ENCODE peak calls at places on chromosome 5, in seven cellular contexts. K is transverse colon; U is cardiac muscle cell; I is CD8-positive, alpha-beta memory T cell; L is germinal center; O is iris pigment epithelial cell; F is cardiac fibroblast. Y is an unnamed sample.
A peak's percentile ranks its signal among the peaks of the same experiment; 100 is the strongest.

GRCh38 chr5:14581891-14582796 is 552 bp downstream of the OTULINL start:
- DNase-seq in K (peak; percentile 83), O (no peak), I (peak; percentile 85), U (peak; percentile 58), L (peak; percentile 56), F (peak; percentile 16), Y (peak; percentile 37)

GRCh38 chr5:134975078-134975715 is 7.5 kb downstream of the CATSPER3 start:
- DNase-seq in U (no peak), O (peak; percentile 77), K (no peak), L (no peak), I (no peak), F (peak; percentile 70), Y (no peak)

GRCh38 chr5:41526699-41527098 is 16.3 kb upstream of the PLCXD3 start:
- DNase-seq in K (no peak), L (no peak), U (no peak), I (no peak), O (no peak), F (no peak), Y (no peak)

GRCh38 chr5:81763294-81763928 is 12.5 kb upstream of the SSBP2 start:
- DNase-seq in I (no peak), L (no peak), F (no peak), U (no peak), O (no peak), K (no peak), Y (no peak)

GRCh38 chr5:850511-851006 is at the start of gene ZDHHC11:
- DNase-seq in O (no peak), L (no peak), K (no peak), U (no peak), F (no peak), I (no peak), Y (no peak)

GRCh38 chr5:179146277-179146676 is 86.1 kb downstream of the ZNF354C start:
- DNase-seq in L (no peak), U (no peak), F (no peak), K (no peak), O (no peak), I (no peak), Y (no peak)

GRCh38 chr5:546376-546908 is 22.2 kb upstream of the SLC9A3 start:
- DNase-seq in I (no peak), L (no peak), O (no peak), F (no peak), K (peak; percentile 74), U (no peak), Y (no peak)

GRCh38 chr5:14668247-14668646 is 3.7 kb downstream of the OTULIN start:
- DNase-seq in I (peak; percentile 56), L (no peak), F (no peak), K (no peak), O (no peak), U (no peak), Y (no peak)

GRCh38 chr5:112581811-112582320 is 155.8 kb upstream of the APC start:
- DNase-seq in O (no peak), F (no peak), K (no peak), U (no peak), I (no peak), L (no peak), Y (no peak)

GRCh38 chr5:134079748-134080581 is 34.5 kb upstream of the TCF7 start:
- DNase-seq in U (no peak), F (no peak), L (no peak), K (no peak), O (no peak), I (peak; percentile 34), Y (no peak)

GRCh38 chr5:141172381-141173204 is at the start of gene PCDHB7:
- DNase-seq in K (no peak), U (peak; percentile 24), F (peak; percentile 45), O (peak; percentile 8), L (peak; percentile 10), I (no peak), Y (no peak)

GRCh38 chr5:67400752-67401151 is 204.2 kb upstream of the CD180 start:
- DNase-seq in O (peak; percentile 22), I (no peak), L (no peak), K (no peak), U (no peak), F (peak; percentile 13), Y (no peak)

GRCh38 chr5:111829701-111830100 is 72.7 kb upstream of the NREP start:
- DNase-seq in K (no peak), F (peak; percentile 95), O (peak; percentile 83), L (no peak), U (no peak), I (no peak), Y (no peak)

GRCh38 chr5:98769006-98769255 is 4.5 kb upstream of the RGMB start:
- DNase-seq in L (peak; percentile 33), F (no peak), O (no peak), U (peak; percentile 63), K (peak; percentile 68), I (peak; percentile 34), Y (peak; percentile 37)

GRCh38 chr5:158013303-158013702 is 154.4 kb upstream of the CLINT1 start:
- DNase-seq in O (no peak), U (no peak), F (no peak), I (no peak), K (no peak), L (no peak), Y (no peak)

GRCh38 chr5:154516475-154516874 is 38.4 kb upstream of the HAND1 start:
- DNase-seq in F (no peak), L (no peak), I (no peak), K (no peak), U (no peak), O (no peak), Y (no peak)

GRCh38 chr5:147642666-147643065 is 132.8 kb upstream of the DPYSL3 start:
- DNase-seq in I (no peak), L (no peak), K (no peak), F (no peak), O (no peak), U (no peak), Y (no peak)

GRCh38 chr5:82159014-82159413 is 119.1 kb downstream of the RPS23 start:
- DNase-seq in K (no peak), U (no peak), I (no peak), F (peak; percentile 89), L (no peak), O (peak; percentile 84), Y (no peak)

GRCh38 chr5:2093859-2094615 is 211.3 kb upstream of the IRX4 start:
- DNase-seq in O (peak; percentile 34), L (no peak), U (no peak), F (peak; percentile 86), I (no peak), K (no peak), Y (no peak)

GRCh38 chr5:170297589-170298462 is at the start of gene LCP2:
- DNase-seq in I (peak; percentile 58), U (no peak), L (peak; percentile 29), K (no peak), O (no peak), F (no peak), Y (no peak)

GRCh38 chr5:173513521-173513991 is 102.9 kb downstream of the BOD1 start:
- DNase-seq in L (no peak), I (no peak), O (peak; percentile 46), F (peak; percentile 39), K (no peak), U (no peak), Y (no peak)